ENCODE peak calls at places on chromosomes 6 and 20, in nine cellular contexts. One of them, this sample, is unnamed. For H3K4me1, the result is how much of the 10 kb centered on the place peaks cover.

GRCh38 chr6:85516168-85516567 is 66.3 kb downstream of the NT5E start:
- DNase-seq in H1: no peak
- DNase-seq in sigmoid colon: no peak
- DNase-seq in HCT116: no peak
- DNase-seq in spleen: no peak
- DNase-seq in stomach: no peak
- DNase-seq in endothelial cell of umbilical vein: peak
- DNase-seq in transverse colon: no peak
- DNase-seq in suprapubic skin: no peak
- DNase-seq in this sample: no peak

GRCh38 chr20:63740501-63741353 is 1.2 kb downstream of the SLC2A4RG start:
- DNase-seq in H1: no peak
- DNase-seq in sigmoid colon: peak
- DNase-seq in HCT116: peak
- DNase-seq in spleen: peak
- DNase-seq in stomach: peak
- DNase-seq in endothelial cell of umbilical vein: peak
- DNase-seq in transverse colon: peak
- DNase-seq in suprapubic skin: peak
- DNase-seq in this sample: peak

GRCh38 chr6:158008894-158009891 is 27.5 kb downstream of the SYNJ2 start:
- DNase-seq in H1: no peak
- DNase-seq in sigmoid colon: peak
- DNase-seq in HCT116: no peak
- DNase-seq in spleen: peak
- DNase-seq in stomach: no peak
- DNase-seq in endothelial cell of umbilical vein: peak
- DNase-seq in transverse colon: peak
- DNase-seq in suprapubic skin: peak
- DNase-seq in this sample: no peak

GRCh38 chr20:18904624-18905023 is 91.0 kb downstream of the SCP2D1 start:
- DNase-seq in H1: no peak
- DNase-seq in sigmoid colon: no peak
- DNase-seq in HCT116: peak
- DNase-seq in spleen: no peak
- DNase-seq in stomach: no peak
- DNase-seq in endothelial cell of umbilical vein: no peak
- DNase-seq in transverse colon: peak
- DNase-seq in suprapubic skin: no peak
- DNase-seq in this sample: peak

GRCh38 chr6:110643175-110643574 is 166.8 kb upstream of the SLC22A16 start:
- DNase-seq in H1: no peak
- DNase-seq in sigmoid colon: no peak
- DNase-seq in HCT116: no peak
- DNase-seq in spleen: no peak
- DNase-seq in stomach: no peak
- DNase-seq in endothelial cell of umbilical vein: no peak
- DNase-seq in transverse colon: no peak
- DNase-seq in suprapubic skin: no peak
- DNase-seq in this sample: no peak

GRCh38 chr6:498795-499231 is 107.3 kb downstream of the IRF4 start:
- DNase-seq in H1: no peak
- DNase-seq in sigmoid colon: no peak
- DNase-seq in HCT116: no peak
- DNase-seq in spleen: no peak
- DNase-seq in stomach: no peak
- DNase-seq in endothelial cell of umbilical vein: no peak
- DNase-seq in transverse colon: peak
- DNase-seq in suprapubic skin: no peak
- DNase-seq in this sample: no peak

GRCh38 chr20:40650707-40651106 is 38.3 kb downstream of the MAFB start:
- DNase-seq in H1: no peak
- DNase-seq in sigmoid colon: no peak
- DNase-seq in HCT116: no peak
- DNase-seq in spleen: no peak
- DNase-seq in stomach: no peak
- DNase-seq in endothelial cell of umbilical vein: peak
- DNase-seq in transverse colon: no peak
- DNase-seq in suprapubic skin: no peak
- DNase-seq in this sample: no peak

GRCh38 chr6:2498224-2498623 is 252.5 kb downstream of the MYLK4 start:
- DNase-seq in H1: no peak
- DNase-seq in sigmoid colon: no peak
- DNase-seq in HCT116: no peak
- DNase-seq in spleen: no peak
- DNase-seq in stomach: no peak
- DNase-seq in endothelial cell of umbilical vein: peak
- DNase-seq in transverse colon: no peak
- DNase-seq in suprapubic skin: no peak
- DNase-seq in this sample: no peak

GRCh38 chr6:3711776-3712175 is 39.7 kb downstream of the PXDC1 start:
- DNase-seq in H1: no peak
- DNase-seq in sigmoid colon: no peak
- DNase-seq in HCT116: no peak
- DNase-seq in spleen: no peak
- DNase-seq in stomach: peak
- DNase-seq in endothelial cell of umbilical vein: no peak
- DNase-seq in transverse colon: no peak
- DNase-seq in suprapubic skin: no peak
- DNase-seq in this sample: no peak

GRCh38 chr20:19212524-19213502 is at the start of gene SLC24A3:
- DNase-seq in H1: no peak
- DNase-seq in sigmoid colon: peak
- DNase-seq in HCT116: no peak
- DNase-seq in spleen: peak
- DNase-seq in stomach: peak
- DNase-seq in endothelial cell of umbilical vein: no peak
- DNase-seq in transverse colon: peak
- DNase-seq in suprapubic skin: peak
- DNase-seq in this sample: no peak

GRCh38 chr6:27451660-27452390 is 21.1 kb downstream of the ZNF184 start:
- DNase-seq in H1: no peak
- DNase-seq in sigmoid colon: no peak
- DNase-seq in HCT116: no peak
- DNase-seq in spleen: no peak
- DNase-seq in stomach: no peak
- DNase-seq in endothelial cell of umbilical vein: no peak
- DNase-seq in transverse colon: no peak
- DNase-seq in suprapubic skin: no peak
- DNase-seq in this sample: no peak

DNA sequence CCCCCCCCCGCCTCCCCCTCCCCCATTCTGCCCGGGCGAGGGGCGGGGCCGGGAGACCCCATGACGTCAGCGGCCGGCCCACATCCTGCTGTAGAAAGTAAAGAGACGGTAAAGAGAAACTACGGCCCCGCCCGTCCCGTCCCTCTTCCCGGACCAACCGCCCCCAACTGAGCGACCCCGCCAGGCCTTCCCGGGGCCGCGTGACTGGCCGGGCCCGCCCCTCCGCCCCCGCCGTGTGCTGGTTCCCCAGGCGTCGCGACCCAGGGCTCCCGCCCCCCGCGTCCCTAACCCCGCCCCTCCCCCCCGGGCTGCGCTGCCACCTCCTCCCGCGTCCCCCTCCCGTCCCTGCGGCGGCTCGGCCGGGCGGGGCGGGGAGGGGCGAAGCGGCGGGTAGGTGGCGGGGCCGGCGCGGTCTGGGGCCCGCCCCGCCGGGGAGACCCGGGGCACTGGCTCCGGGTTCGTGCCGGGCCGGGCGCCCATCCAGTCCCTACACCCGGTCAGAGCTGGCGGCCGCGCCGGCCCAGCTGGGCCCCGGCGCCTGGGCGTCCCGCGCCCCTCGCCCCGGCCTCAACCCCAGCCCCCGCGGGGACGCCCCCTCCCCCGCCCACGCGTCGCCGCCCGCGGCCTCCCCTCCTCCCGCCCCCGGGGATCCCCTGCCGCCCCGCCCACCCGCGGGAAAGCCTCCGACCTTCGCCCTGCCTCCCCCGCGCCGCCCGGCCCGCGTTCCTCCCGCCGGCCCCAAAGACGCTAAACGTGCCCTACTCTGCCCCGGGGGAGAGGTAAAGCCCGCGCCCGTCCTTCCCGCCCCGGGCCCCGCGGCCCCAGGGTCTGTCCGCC is 618 bp upstream of the HIVEP1 start:
- DNase-seq in H1: peak
- DNase-seq in sigmoid colon: peak
- DNase-seq in HCT116: peak
- DNase-seq in spleen: peak
- DNase-seq in stomach: peak
- DNase-seq in endothelial cell of umbilical vein: peak
- DNase-seq in transverse colon: peak
- DNase-seq in suprapubic skin: peak
- DNase-seq in this sample: peak
- TF ChIP-seq POLR2A in H1: peak
- TF ChIP-seq POLR2A in sigmoid colon: no peak
- TF ChIP-seq POLR2A in HCT116: no peak
- TF ChIP-seq POLR2A in spleen: no peak
- TF ChIP-seq POLR2A in stomach: no peak
- TF ChIP-seq POLR2A in endothelial cell of umbilical vein: peak
- TF ChIP-seq POLR2A in transverse colon: no peak
- TF ChIP-seq POLR2A in suprapubic skin: no peak
- TF ChIP-seq POLR2A in this sample: no peak

DNA sequence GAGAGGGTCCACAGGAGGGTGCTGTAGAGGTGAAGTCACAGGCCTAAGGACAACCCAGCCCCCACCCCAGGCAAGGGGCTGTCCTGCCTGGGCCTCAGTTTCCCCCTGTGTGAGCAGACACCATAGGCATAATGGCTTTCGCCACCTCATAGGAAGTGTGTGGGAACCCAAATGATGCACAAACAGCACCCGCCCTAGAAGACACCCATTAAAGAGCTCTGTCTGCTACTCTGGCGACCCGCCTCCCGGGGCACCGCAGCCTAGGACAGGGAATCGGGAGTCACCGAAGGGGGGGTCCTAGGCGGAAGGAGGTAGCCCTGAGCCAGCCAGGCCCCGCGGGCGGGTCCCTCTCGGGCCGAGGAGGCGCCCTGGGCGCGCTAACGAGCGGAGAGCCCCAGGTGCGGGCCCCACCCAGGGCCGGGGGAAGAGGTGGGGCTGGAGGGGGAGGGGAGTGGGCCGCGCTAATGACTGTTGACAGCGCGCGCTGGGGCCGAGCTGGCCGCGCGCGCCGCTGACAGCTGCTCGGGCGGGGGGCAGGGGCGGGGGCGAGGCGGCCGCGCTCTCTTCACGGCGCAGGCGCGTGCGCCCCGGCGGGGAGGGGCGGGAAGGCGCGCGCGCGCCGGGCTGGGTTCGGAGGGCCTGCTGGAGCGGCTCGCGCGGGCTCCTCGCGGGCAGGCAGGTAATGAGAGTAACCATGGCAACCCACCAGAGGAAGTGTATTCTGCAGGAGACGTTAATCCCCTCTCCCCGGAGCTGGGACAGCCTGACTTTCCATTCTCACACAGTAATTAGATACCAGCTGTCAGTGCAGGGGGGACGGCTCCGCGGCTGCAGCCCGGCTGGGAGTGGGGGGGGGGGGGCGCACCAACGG is 48.9 kb downstream of the NOL4L start:
- DNase-seq in H1: no peak
- DNase-seq in sigmoid colon: no peak
- DNase-seq in HCT116: peak
- DNase-seq in spleen: peak
- DNase-seq in stomach: peak
- DNase-seq in endothelial cell of umbilical vein: no peak
- DNase-seq in transverse colon: peak
- DNase-seq in suprapubic skin: no peak
- DNase-seq in this sample: no peak
- H3K4me1 ChIP-seq in H1: under half
- H3K4me1 ChIP-seq in sigmoid colon: under half
- H3K4me1 ChIP-seq in HCT116: under half
- H3K4me1 ChIP-seq in spleen: under half
- H3K4me1 ChIP-seq in stomach: half or more
- H3K4me1 ChIP-seq in endothelial cell of umbilical vein: under half
- H3K4me1 ChIP-seq in transverse colon: under half
- H3K4me1 ChIP-seq in suprapubic skin: under half
- H3K4me1 ChIP-seq in this sample: under half

DNA sequence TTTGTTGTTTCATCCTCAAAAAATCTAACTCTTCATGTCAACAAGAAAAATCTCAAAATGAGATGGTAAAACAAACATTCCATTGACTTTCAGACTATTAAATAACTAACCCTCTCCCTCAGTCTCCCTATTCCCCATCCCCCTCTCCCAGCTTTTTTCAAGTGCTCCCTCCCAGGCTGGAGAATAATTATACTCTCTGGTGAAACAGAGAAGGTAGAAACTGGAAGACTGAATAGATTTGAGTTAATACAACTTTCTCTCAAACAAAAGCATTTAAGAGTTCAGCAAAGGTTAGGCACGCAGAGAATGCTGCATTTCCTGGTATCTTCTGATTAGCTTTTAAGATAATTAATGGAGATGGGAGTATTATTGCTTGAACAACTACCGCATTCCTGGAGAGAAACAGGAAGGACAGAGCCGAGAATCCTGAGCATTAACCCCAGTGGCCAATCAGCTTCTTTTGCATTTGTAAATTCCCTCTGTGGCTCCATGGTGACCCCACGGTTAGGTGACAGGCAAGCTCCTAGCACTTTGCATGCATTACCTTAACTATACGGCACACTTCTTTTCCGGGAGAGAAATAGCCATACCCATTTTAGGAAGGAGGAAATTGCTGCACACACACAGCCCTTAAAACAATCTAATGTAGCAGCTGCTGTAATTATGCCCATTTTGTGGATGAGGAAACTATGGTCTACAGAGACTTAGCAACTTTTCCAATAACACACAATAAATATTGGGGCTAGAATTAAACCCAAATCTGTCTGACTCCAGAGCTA is 170.1 kb downstream of the CD24 start:
- DNase-seq in H1: peak
- DNase-seq in sigmoid colon: no peak
- DNase-seq in HCT116: no peak
- DNase-seq in spleen: no peak
- DNase-seq in stomach: no peak
- DNase-seq in endothelial cell of umbilical vein: no peak
- DNase-seq in transverse colon: no peak
- DNase-seq in suprapubic skin: no peak
- DNase-seq in this sample: no peak
- TF ChIP-seq POLR2AphosphoS5 in H1: no peak
- TF ChIP-seq POLR2AphosphoS5 in sigmoid colon: no peak
- TF ChIP-seq POLR2AphosphoS5 in HCT116: no peak
- TF ChIP-seq POLR2AphosphoS5 in spleen: no peak
- TF ChIP-seq POLR2AphosphoS5 in stomach: no peak
- TF ChIP-seq POLR2AphosphoS5 in endothelial cell of umbilical vein: no peak
- TF ChIP-seq POLR2AphosphoS5 in transverse colon: no peak
- TF ChIP-seq POLR2AphosphoS5 in suprapubic skin: no peak
- TF ChIP-seq POLR2AphosphoS5 in this sample: no peak

GRCh38 chr6:36604090-36605060 is 10.2 kb downstream of the SRSF3 start:
- DNase-seq in H1: no peak
- DNase-seq in sigmoid colon: peak
- DNase-seq in HCT116: no peak
- DNase-seq in spleen: no peak
- DNase-seq in stomach: no peak
- DNase-seq in endothelial cell of umbilical vein: no peak
- DNase-seq in transverse colon: no peak
- DNase-seq in suprapubic skin: peak
- DNase-seq in this sample: no peak
- TF ChIP-seq POLR2A in H1: peak
- TF ChIP-seq POLR2A in sigmoid colon: no peak
- TF ChIP-seq POLR2A in HCT116: no peak
- TF ChIP-seq POLR2A in spleen: no peak
- TF ChIP-seq POLR2A in stomach: no peak
- TF ChIP-seq POLR2A in endothelial cell of umbilical vein: peak
- TF ChIP-seq POLR2A in transverse colon: no peak
- TF ChIP-seq POLR2A in suprapubic skin: no peak
- TF ChIP-seq POLR2A in this sample: no peak

GRCh38 chr6:107730106-107730505 is 94.0 kb downstream of the SCML4 start:
- DNase-seq in H1: no peak
- DNase-seq in sigmoid colon: no peak
- DNase-seq in HCT116: no peak
- DNase-seq in spleen: no peak
- DNase-seq in stomach: no peak
- DNase-seq in endothelial cell of umbilical vein: no peak
- DNase-seq in transverse colon: peak
- DNase-seq in suprapubic skin: no peak
- DNase-seq in this sample: no peak
- H3K4me1 ChIP-seq in H1: under half
- H3K4me1 ChIP-seq in sigmoid colon: under half
- H3K4me1 ChIP-seq in HCT116: under half
- H3K4me1 ChIP-seq in spleen: under half
- H3K4me1 ChIP-seq in stomach: under half
- H3K4me1 ChIP-seq in endothelial cell of umbilical vein: under half
- H3K4me1 ChIP-seq in transverse colon: under half
- H3K4me1 ChIP-seq in suprapubic skin: under half
- H3K4me1 ChIP-seq in this sample: under half

This sample was measured in esophagus muscularis mucosa.